ENCODE peak calls at places on chromosomes 6 and 20, in four cellular contexts. E is body of pancreas, M is hepatocyte, A is A549. S is an unnamed sample.

GRCh38 chr20:58021481-58021880 is 207.0 kb downstream of the ANKRD60 start:
- DNase-seq in E (peak), A (peak), M (no peak), S (no peak)

GRCh38 chr20:51799586-51799985 is 2.7 kb downstream of the SALL4 start:
- DNase-seq in E (no peak), A (no peak), M (no peak), S (no peak)

GRCh38 chr20:41307021-41307420 is 10.5 kb downstream of the ZHX3 start:
- DNase-seq in E (no peak), M (no peak), A (no peak), S (no peak)

GRCh38 chr20:51412333-51412761 is 130.2 kb downstream of the NFATC2 start:
- DNase-seq in E (no peak), A (no peak), M (peak), S (peak)

GRCh38 chr6:45466686-45467085 is 89.0 kb upstream of the SUPT3H start:
- DNase-seq in M (no peak), A (no peak), E (no peak), S (no peak)

GRCh38 chr6:33802186-33803061 is 1.4 kb downstream of the MLN start:
- DNase-seq in A (no peak), M (no peak), E (no peak), S (no peak)

GRCh38 chr6:446418-447366 is 55.1 kb downstream of the IRF4 start:
- DNase-seq in E (no peak), A (no peak), M (no peak), S (no peak)

GRCh38 chr6:15879372-15880261 is 216.8 kb upstream of the DTNBP1 start:
- DNase-seq in E (peak), A (no peak), M (peak), S (peak)

GRCh38 chr6:147067184-147067583 is 137.0 kb upstream of the STXBP5 start:
- DNase-seq in E (no peak), M (no peak), A (no peak), S (peak)

GRCh38 chr20:14446446-14446845 is 109.0 kb upstream of the FLRT3 start:
- DNase-seq in M (no peak), E (no peak), A (no peak), S (no peak)
- TF ChIP-seq CTCF in M (no peak), E (no peak), A (no peak), S (no peak)

GRCh38 chr20:48405909-48406308 is 421.9 kb downstream of the PREX1 start:
- DNase-seq in E (no peak), M (no peak), A (peak), S (no peak)
- TF ChIP-seq CTCF in E (no peak), M (no peak), A (no peak), S (no peak)

GRCh38 chr20:39778847-39779641 is 816.9 kb downstream of the DHX35 start:
- DNase-seq in E (peak), M (no peak), A (no peak), S (no peak)

GRCh38 chr20:39777610-39778009 is 815.5 kb downstream of the DHX35 start:
- DNase-seq in E (no peak), M (no peak), A (no peak), S (no peak)

GRCh38 chr20:39775110-39775509 is 813.0 kb downstream of the DHX35 start:
- DNase-seq in M (no peak), A (no peak), E (peak), S (peak)

GRCh38 chr20:39778431-39778830 is 816.3 kb downstream of the DHX35 start:
- DNase-seq in M (no peak), E (no peak), A (no peak), S (no peak)

DNA sequence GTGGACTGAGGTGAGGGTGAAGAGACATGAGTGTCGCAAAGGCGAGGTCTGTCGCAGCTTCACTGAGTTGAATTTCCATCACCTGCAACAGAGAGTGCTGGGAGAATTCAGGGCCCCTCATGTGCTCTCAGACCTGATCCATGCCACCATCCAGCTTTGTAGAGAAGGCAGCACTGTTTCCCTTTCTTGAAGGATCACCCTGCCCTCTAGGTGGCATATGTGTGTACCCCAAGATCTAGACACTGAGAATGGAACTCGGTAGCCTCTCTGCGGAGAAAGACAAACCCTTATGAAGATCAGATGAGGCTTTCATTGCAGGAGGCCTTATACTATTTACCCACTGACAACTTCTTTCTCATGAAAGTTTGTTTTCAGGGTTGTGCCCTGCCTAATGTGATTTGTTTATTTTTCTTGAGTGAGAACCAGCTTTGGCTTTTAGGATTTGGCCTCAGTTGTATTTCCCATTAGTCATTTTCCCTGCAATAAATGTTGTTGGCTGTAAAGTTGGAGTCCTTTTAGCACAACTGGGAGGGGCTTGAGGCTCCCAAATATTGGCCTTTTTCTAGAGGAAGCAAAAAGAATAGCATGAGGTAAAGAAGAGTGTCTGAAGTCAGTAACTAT is 811.3 kb downstream of the DHX35 start:
- DNase-seq in M (no peak), A (no peak), E (no peak), S (no peak)
- TF ChIP-seq CTCF in M (no peak), A (no peak), E (no peak), S (no peak)

DNA sequence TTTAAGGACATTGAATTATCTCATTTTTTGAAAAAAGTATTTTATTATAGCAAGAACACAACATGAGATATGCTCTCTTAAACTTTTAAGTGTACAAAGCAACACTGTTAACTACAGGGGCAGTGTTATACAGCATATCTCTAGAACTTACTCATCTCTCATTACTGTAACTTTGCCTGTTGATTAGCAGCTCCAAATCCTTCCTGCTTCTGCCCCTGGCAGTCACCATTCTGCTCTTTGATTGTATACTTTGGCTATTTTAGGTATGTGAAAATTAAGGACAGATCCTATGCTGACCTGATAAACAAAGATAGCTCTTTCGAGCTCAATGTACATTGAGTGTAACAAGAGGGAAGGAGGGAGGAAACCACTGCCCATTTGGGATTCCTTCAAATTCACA is 1349.8 kb upstream of the GJE1 start:
- DNase-seq in A (no peak), E (no peak), M (no peak), S (no peak)
- TF ChIP-seq CTCF in A (no peak), E (no peak), M (no peak), S (no peak)

DNA sequence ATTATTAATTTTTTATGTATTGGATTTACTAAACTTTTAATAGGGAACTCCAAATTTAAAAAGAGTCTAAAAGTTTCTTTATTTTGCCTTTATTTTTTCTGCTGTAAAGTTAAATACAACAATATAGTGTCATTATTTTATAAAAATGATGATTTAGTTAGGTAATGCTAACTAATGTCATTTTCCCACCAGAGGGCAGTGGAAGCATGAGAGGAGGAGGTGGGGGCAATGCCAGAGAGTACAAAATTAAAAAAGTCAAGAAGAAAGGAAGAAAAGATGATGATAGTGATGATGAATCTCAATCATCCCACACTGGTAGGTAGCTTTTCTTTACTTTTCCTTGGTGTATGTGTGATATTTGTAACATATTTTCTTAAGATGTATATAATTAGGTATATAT is 20.2 kb upstream of the FHL5 start:
- DNase-seq in A (peak), M (peak), E (no peak), S (peak)
- TF ChIP-seq CTCF in A (peak), M (peak), E (no peak), S (peak)

DNA sequence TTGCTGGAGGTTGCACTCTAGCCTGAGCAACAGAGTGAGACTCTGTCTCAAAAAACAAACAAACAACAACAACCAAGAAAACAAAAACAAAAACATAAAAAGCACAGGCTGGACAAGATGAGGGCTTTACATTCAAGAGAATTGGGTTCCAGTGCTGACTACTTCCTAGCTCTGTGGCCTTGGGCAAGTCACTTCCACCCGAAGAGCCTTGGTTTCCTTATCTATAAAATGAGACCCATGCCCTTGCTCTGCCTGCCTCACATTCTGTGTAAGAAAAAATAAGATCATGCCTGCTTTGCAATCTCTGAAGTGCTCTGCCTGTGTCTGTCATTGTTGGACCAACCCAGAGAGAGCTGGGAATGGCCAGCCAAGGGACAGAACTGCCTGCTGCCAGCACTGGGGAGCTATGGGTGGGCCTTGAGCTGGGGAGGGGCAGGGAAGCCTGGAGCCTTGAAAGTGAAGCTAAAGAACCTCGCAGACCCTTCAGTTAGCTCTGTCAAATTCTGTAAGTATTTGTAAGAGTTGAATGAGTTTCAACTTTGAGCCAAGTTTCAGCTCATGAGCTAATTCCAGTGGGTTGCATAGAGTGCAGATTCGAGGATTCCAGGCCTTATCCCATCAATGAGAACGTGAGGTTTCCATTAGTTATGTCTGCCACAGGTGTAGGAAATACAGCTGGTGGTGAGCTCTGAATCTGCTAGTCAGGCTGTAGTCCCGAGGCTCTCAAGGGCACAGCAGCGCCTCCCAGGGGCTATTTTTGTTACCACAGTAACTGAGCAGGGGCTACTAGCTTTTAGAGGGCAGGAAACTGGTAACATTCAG is 93.2 kb downstream of the DLGAP4 start:
- DNase-seq in A (peak), M (peak), E (peak), S (peak)
- TF ChIP-seq CTCF in A (peak), M (peak), E (no peak), S (peak)

GRCh38 chr6:63351995-63352586 is 32.3 kb upstream of the LGSN start:
- DNase-seq in E (no peak), A (peak), M (peak), S (peak)
- TF ChIP-seq CTCF in E (peak), A (peak), M (peak), S (peak)

GRCh38 chr20:9172908-9173307 is 104.0 kb downstream of the PLCB4 start:
- DNase-seq in E (no peak), A (peak), M (no peak), S (peak)
- TF ChIP-seq CTCF in E (no peak), A (no peak), M (peak), S (no peak)

GRCh38 chr20:10696650-10697049 is 22.9 kb upstream of the JAG1 start:
- DNase-seq in E (peak), A (no peak), M (no peak), S (no peak)
- TF ChIP-seq CTCF in E (peak), A (peak), M (peak), S (peak)